ENCODE peak calls at places on chromosomes 16 and 17, in seven cellular contexts. One of them, this sample, is unnamed.

GRCh38 chr17:2178798-2179505 is 124.0 kb downstream of the HIC1 start:
- DNase-seq in IMR-90: no peak
- DNase-seq in Peyer's patch: no peak
- DNase-seq in ovary: peak; percentile 54
- DNase-seq in breast epithelium: no peak
- DNase-seq in esophagus squamous epithelium: no peak
- DNase-seq in endothelial cell of umbilical vein: peak; percentile 70
- DNase-seq in this sample: no peak

GRCh38 chr16:86618431-86619262 is 40.3 kb downstream of the FOXL1 start:
- DNase-seq in IMR-90: peak; percentile 64
- DNase-seq in Peyer's patch: no peak
- DNase-seq in ovary: no peak
- DNase-seq in breast epithelium: no peak
- DNase-seq in esophagus squamous epithelium: no peak
- DNase-seq in endothelial cell of umbilical vein: peak; percentile 30
- DNase-seq in this sample: no peak

GRCh38 chr17:38560503-38561318 is 45.0 kb downstream of the SRCIN1 start:
- DNase-seq in IMR-90: peak; percentile 42
- DNase-seq in Peyer's patch: no peak
- DNase-seq in ovary: no peak
- DNase-seq in breast epithelium: no peak
- DNase-seq in esophagus squamous epithelium: no peak
- DNase-seq in endothelial cell of umbilical vein: peak; percentile 32
- DNase-seq in this sample: peak; percentile 26

GRCh38 chr16:58634265-58634802 is 4.7 kb upstream of the CNOT1 start:
- DNase-seq in IMR-90: no peak
- DNase-seq in Peyer's patch: no peak
- DNase-seq in ovary: no peak
- DNase-seq in breast epithelium: no peak
- DNase-seq in esophagus squamous epithelium: no peak
- DNase-seq in endothelial cell of umbilical vein: no peak
- DNase-seq in this sample: no peak

GRCh38 chr16:83356266-83356665 is 451.5 kb upstream of the HSBP1 start:
- DNase-seq in IMR-90: peak; percentile 65
- DNase-seq in Peyer's patch: no peak
- DNase-seq in ovary: no peak
- DNase-seq in breast epithelium: no peak
- DNase-seq in esophagus squamous epithelium: no peak
- DNase-seq in endothelial cell of umbilical vein: peak; percentile 70
- DNase-seq in this sample: peak; percentile 40

GRCh38 chr16:86620184-86620583 is 41.8 kb downstream of the FOXL1 start:
- DNase-seq in IMR-90: no peak
- DNase-seq in Peyer's patch: no peak
- DNase-seq in ovary: no peak
- DNase-seq in breast epithelium: no peak
- DNase-seq in esophagus squamous epithelium: no peak
- DNase-seq in endothelial cell of umbilical vein: no peak
- DNase-seq in this sample: no peak

GRCh38 chr17:40319651-40320550 is 10.9 kb downstream of the RARA start:
- DNase-seq in IMR-90: no peak
- DNase-seq in Peyer's patch: peak; percentile 86
- DNase-seq in ovary: peak; percentile 69
- DNase-seq in breast epithelium: no peak
- DNase-seq in esophagus squamous epithelium: no peak
- DNase-seq in endothelial cell of umbilical vein: no peak
- DNase-seq in this sample: no peak

GRCh38 chr16:11497851-11498289 is 88.8 kb downstream of the LITAF start:
- DNase-seq in IMR-90: peak; percentile 39
- DNase-seq in Peyer's patch: no peak
- DNase-seq in ovary: no peak
- DNase-seq in breast epithelium: no peak
- DNase-seq in esophagus squamous epithelium: no peak
- DNase-seq in endothelial cell of umbilical vein: peak; percentile 44
- DNase-seq in this sample: no peak

GRCh38 chr16:28891964-28892890 is 13.9 kb downstream of the ATP2A1 start:
- DNase-seq in IMR-90: no peak
- DNase-seq in Peyer's patch: no peak
- DNase-seq in ovary: no peak
- DNase-seq in breast epithelium: no peak
- DNase-seq in esophagus squamous epithelium: no peak
- DNase-seq in endothelial cell of umbilical vein: no peak
- DNase-seq in this sample: no peak

GRCh38 chr17:68196394-68197090 is 51.3 kb upstream of the AMZ2 start:
- DNase-seq in IMR-90: no peak
- DNase-seq in Peyer's patch: no peak
- DNase-seq in ovary: no peak
- DNase-seq in breast epithelium: no peak
- DNase-seq in esophagus squamous epithelium: no peak
- DNase-seq in endothelial cell of umbilical vein: no peak
- DNase-seq in this sample: no peak

GRCh38 chr17:82302991-82303943 is 14.1 kb downstream of the CD7 start:
- DNase-seq in IMR-90: no peak
- DNase-seq in Peyer's patch: peak; percentile 45
- DNase-seq in ovary: no peak
- DNase-seq in breast epithelium: no peak
- DNase-seq in esophagus squamous epithelium: no peak
- DNase-seq in endothelial cell of umbilical vein: no peak
- DNase-seq in this sample: no peak

GRCh38 chr17:38707678-38708351 is 2.7 kb downstream of the MLLT6 start:
- DNase-seq in IMR-90: no peak
- DNase-seq in Peyer's patch: no peak
- DNase-seq in ovary: no peak
- DNase-seq in breast epithelium: no peak
- DNase-seq in esophagus squamous epithelium: no peak
- DNase-seq in endothelial cell of umbilical vein: no peak
- DNase-seq in this sample: no peak

GRCh38 chr17:19248149-19248922 is 11.2 kb downstream of the EPN2 start:
- DNase-seq in IMR-90: no peak
- DNase-seq in Peyer's patch: no peak
- DNase-seq in ovary: no peak
- DNase-seq in breast epithelium: no peak
- DNase-seq in esophagus squamous epithelium: no peak
- DNase-seq in endothelial cell of umbilical vein: no peak
- DNase-seq in this sample: peak; percentile 91

GRCh38 chr17:59621771-59622170 is 2.1 kb downstream of the CLTC start:
- DNase-seq in IMR-90: no peak
- DNase-seq in Peyer's patch: no peak
- DNase-seq in ovary: no peak
- DNase-seq in breast epithelium: no peak
- DNase-seq in esophagus squamous epithelium: no peak
- DNase-seq in endothelial cell of umbilical vein: no peak
- DNase-seq in this sample: no peak

GRCh38 chr17:77963441-77963840 is 4.9 kb downstream of the TNRC6C start:
- DNase-seq in IMR-90: peak; percentile 93
- DNase-seq in Peyer's patch: peak; percentile 44
- DNase-seq in ovary: peak; percentile 54
- DNase-seq in breast epithelium: no peak
- DNase-seq in esophagus squamous epithelium: no peak
- DNase-seq in endothelial cell of umbilical vein: peak; percentile 39
- DNase-seq in this sample: peak; percentile 75

GRCh38 chr16:31071861-31072260 is 2.2 kb downstream of the ZNF668 start:
- DNase-seq in IMR-90: peak; percentile 94
- DNase-seq in Peyer's patch: no peak
- DNase-seq in ovary: no peak
- DNase-seq in breast epithelium: no peak
- DNase-seq in esophagus squamous epithelium: no peak
- DNase-seq in endothelial cell of umbilical vein: peak; percentile 21
- DNase-seq in this sample: no peak

GRCh38 chr17:60315650-60316049 is 76.3 kb downstream of the USP32 start:
- DNase-seq in IMR-90: no peak
- DNase-seq in Peyer's patch: no peak
- DNase-seq in ovary: no peak
- DNase-seq in breast epithelium: no peak
- DNase-seq in esophagus squamous epithelium: no peak
- DNase-seq in endothelial cell of umbilical vein: no peak
- DNase-seq in this sample: peak; percentile 81

GRCh38 chr16:27401768-27402568 is at the start of gene IL21R:
- DNase-seq in IMR-90: peak; percentile 61
- DNase-seq in Peyer's patch: peak; percentile 87
- DNase-seq in ovary: no peak
- DNase-seq in breast epithelium: no peak
- DNase-seq in esophagus squamous epithelium: no peak
- DNase-seq in endothelial cell of umbilical vein: no peak
- DNase-seq in this sample: no peak
- TF ChIP-seq POLR2A in IMR-90: no peak
- TF ChIP-seq POLR2A in Peyer's patch: no peak
- TF ChIP-seq POLR2A in ovary: no peak
- TF ChIP-seq POLR2A in breast epithelium: no peak
- TF ChIP-seq POLR2A in esophagus squamous epithelium: no peak
- TF ChIP-seq POLR2A in endothelial cell of umbilical vein: no peak
- TF ChIP-seq POLR2A in this sample: no peak

GRCh38 chr17:6775871-6776405 is at the start of gene FBXO39:
- DNase-seq in IMR-90: no peak
- DNase-seq in Peyer's patch: no peak
- DNase-seq in ovary: peak; percentile 37
- DNase-seq in breast epithelium: no peak
- DNase-seq in esophagus squamous epithelium: no peak
- DNase-seq in endothelial cell of umbilical vein: no peak
- DNase-seq in this sample: no peak
- TF ChIP-seq POLR2A in IMR-90: no peak
- TF ChIP-seq POLR2A in Peyer's patch: no peak
- TF ChIP-seq POLR2A in ovary: no peak
- TF ChIP-seq POLR2A in breast epithelium: no peak
- TF ChIP-seq POLR2A in esophagus squamous epithelium: no peak
- TF ChIP-seq POLR2A in endothelial cell of umbilical vein: no peak
- TF ChIP-seq POLR2A in this sample: no peak

GRCh38 chr17:21168555-21168865 is 41.7 kb downstream of the DHRS7B start:
- DNase-seq in IMR-90: no peak
- DNase-seq in Peyer's patch: no peak
- DNase-seq in ovary: no peak
- DNase-seq in breast epithelium: no peak
- DNase-seq in esophagus squamous epithelium: no peak
- DNase-seq in endothelial cell of umbilical vein: no peak
- DNase-seq in this sample: no peak

GRCh38 chr17:21169496-21169895 is 42.7 kb downstream of the DHRS7B start:
- DNase-seq in IMR-90: no peak
- DNase-seq in Peyer's patch: no peak
- DNase-seq in ovary: no peak
- DNase-seq in breast epithelium: no peak
- DNase-seq in esophagus squamous epithelium: no peak
- DNase-seq in endothelial cell of umbilical vein: no peak
- DNase-seq in this sample: no peak

GRCh38 chr17:21165922-21166598 is 39.3 kb downstream of the DHRS7B start:
- DNase-seq in IMR-90: no peak
- DNase-seq in Peyer's patch: no peak
- DNase-seq in ovary: peak; percentile 34
- DNase-seq in breast epithelium: no peak
- DNase-seq in esophagus squamous epithelium: no peak
- DNase-seq in endothelial cell of umbilical vein: no peak
- DNase-seq in this sample: no peak

GRCh38 chr17:21166599-21167265 is 40.0 kb downstream of the DHRS7B start:
- DNase-seq in IMR-90: peak; percentile 11
- DNase-seq in Peyer's patch: no peak
- DNase-seq in ovary: no peak
- DNase-seq in breast epithelium: no peak
- DNase-seq in esophagus squamous epithelium: no peak
- DNase-seq in endothelial cell of umbilical vein: no peak
- DNase-seq in this sample: no peak

GRCh38 chr17:21167303-21167702 is 40.5 kb downstream of the DHRS7B start:
- DNase-seq in IMR-90: peak; percentile 5
- DNase-seq in Peyer's patch: no peak
- DNase-seq in ovary: no peak
- DNase-seq in breast epithelium: no peak
- DNase-seq in esophagus squamous epithelium: no peak
- DNase-seq in endothelial cell of umbilical vein: no peak
- DNase-seq in this sample: no peak
- TF ChIP-seq POLR2A in IMR-90: no peak
- TF ChIP-seq POLR2A in Peyer's patch: no peak
- TF ChIP-seq POLR2A in ovary: no peak
- TF ChIP-seq POLR2A in breast epithelium: no peak
- TF ChIP-seq POLR2A in esophagus squamous epithelium: no peak
- TF ChIP-seq POLR2A in endothelial cell of umbilical vein: no peak
- TF ChIP-seq POLR2A in this sample: no peak

GRCh38 chr16:67228905-67229304 is 2.0 kb downstream of the TMEM208 start:
- DNase-seq in IMR-90: no peak
- DNase-seq in Peyer's patch: no peak
- DNase-seq in ovary: peak; percentile 18
- DNase-seq in breast epithelium: no peak
- DNase-seq in esophagus squamous epithelium: no peak
- DNase-seq in endothelial cell of umbilical vein: no peak
- DNase-seq in this sample: no peak
- TF ChIP-seq POLR2A in IMR-90: no peak
- TF ChIP-seq POLR2A in Peyer's patch: no peak
- TF ChIP-seq POLR2A in ovary: no peak
- TF ChIP-seq POLR2A in breast epithelium: no peak
- TF ChIP-seq POLR2A in esophagus squamous epithelium: no peak
- TF ChIP-seq POLR2A in endothelial cell of umbilical vein: no peak
- TF ChIP-seq POLR2A in this sample: no peak

DNA sequence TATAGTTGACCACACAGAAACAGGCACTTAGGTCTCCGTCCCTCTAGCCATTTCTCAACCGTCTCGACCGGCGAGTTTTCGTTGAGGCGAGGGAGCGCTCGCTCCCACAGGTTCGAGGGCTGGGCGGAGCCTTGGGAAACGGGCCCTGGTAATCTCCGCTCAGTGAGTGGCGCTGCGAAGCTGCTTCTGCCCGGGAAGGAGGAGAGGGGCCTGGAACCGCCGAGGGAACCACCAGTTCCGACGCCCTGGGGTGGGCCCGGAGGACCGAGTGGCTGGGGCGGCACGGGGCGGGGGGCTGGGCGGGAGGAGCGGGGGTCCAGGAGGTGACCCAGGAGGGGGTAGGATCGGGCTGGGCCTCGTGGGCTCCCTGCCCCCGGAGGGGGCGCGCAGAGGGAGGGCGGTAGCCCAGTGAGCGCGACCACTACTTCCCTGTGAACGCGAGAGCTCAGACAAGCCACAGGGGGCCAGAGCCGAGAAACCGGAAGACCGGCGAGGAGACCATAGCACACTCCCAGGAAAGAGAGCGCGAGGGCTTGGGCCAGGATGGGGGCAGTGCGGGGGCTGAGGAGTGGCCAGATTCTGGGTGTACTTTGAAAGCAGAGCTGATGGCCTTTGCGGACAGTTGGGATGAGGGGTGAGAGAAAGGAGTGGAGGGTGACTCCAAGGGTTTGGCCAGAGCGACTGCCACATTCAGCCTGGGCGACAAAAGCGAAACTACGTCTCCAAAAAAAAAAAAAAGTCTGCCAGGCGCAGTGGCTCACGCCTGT is 29.9 kb upstream of the ARL4D start:
- DNase-seq in IMR-90: peak; percentile 70
- DNase-seq in Peyer's patch: peak; percentile 70
- DNase-seq in ovary: peak; percentile 85
- DNase-seq in breast epithelium: peak; percentile 82
- DNase-seq in esophagus squamous epithelium: no peak
- DNase-seq in endothelial cell of umbilical vein: peak; percentile 77
- DNase-seq in this sample: peak; percentile 90
- TF ChIP-seq POLR2A in IMR-90: peak; percentile 0
- TF ChIP-seq POLR2A in Peyer's patch: peak; percentile 17
- TF ChIP-seq POLR2A in ovary: peak; percentile 44
- TF ChIP-seq POLR2A in breast epithelium: peak; percentile 37
- TF ChIP-seq POLR2A in esophagus squamous epithelium: no peak
- TF ChIP-seq POLR2A in endothelial cell of umbilical vein: no peak
- TF ChIP-seq POLR2A in this sample: peak; percentile 11

GRCh38 chr17:74813793-74814192 is 37.6 kb upstream of the NAT9 start:
- DNase-seq in IMR-90: no peak
- DNase-seq in Peyer's patch: no peak
- DNase-seq in ovary: no peak
- DNase-seq in breast epithelium: no peak
- DNase-seq in esophagus squamous epithelium: no peak
- DNase-seq in endothelial cell of umbilical vein: no peak
- DNase-seq in this sample: no peak
- TF ChIP-seq POLR2A in IMR-90: no peak
- TF ChIP-seq POLR2A in Peyer's patch: no peak
- TF ChIP-seq POLR2A in ovary: no peak
- TF ChIP-seq POLR2A in breast epithelium: no peak
- TF ChIP-seq POLR2A in esophagus squamous epithelium: no peak
- TF ChIP-seq POLR2A in endothelial cell of umbilical vein: no peak
- TF ChIP-seq POLR2A in this sample: no peak